ENCODE peak calls at places on chromosomes 12 and 14, in four cellular contexts. C is upper lobe of right lung, O is cardiac muscle cell, N is body of pancreas. M is an unnamed sample.

GRCh38 chr12:19058235-19059021 is 71.1 kb upstream of the PLEKHA5 start:
- DNase-seq in C (no peak), O (no peak), N (no peak), M (peak; percentile 55)

GRCh38 chr12:65171870-65172269 is 2.5 kb downstream of the LEMD3 start:
- DNase-seq in C (no peak), O (no peak), N (no peak), M (no peak)

GRCh38 chr12:100661300-100661951 is 87.9 kb downstream of the GAS2L3 start:
- DNase-seq in C (no peak), O (no peak), N (no peak), M (peak; percentile 75)

GRCh38 chr12:26011099-26011498 is 52.6 kb downstream of the RASSF8 start:
- DNase-seq in C (no peak), O (no peak), N (no peak), M (no peak)

GRCh38 chr14:75144944-75145343 is 18.1 kb upstream of the NEK9 start:
- DNase-seq in C (no peak), O (no peak), N (no peak), M (no peak)

GRCh38 chr12:24820872-24821271 is 128.0 kb downstream of the BCAT1 start:
- DNase-seq in C (no peak), O (no peak), N (no peak), M (no peak)

GRCh38 chr12:26378721-26379120 is 183.3 kb downstream of the SSPN start:
- DNase-seq in C (no peak), O (no peak), N (no peak), M (no peak)

GRCh38 chr12:88952543-88952942 is 372.3 kb upstream of the KITLG start:
- DNase-seq in C (no peak), O (no peak), N (peak; percentile 13), M (no peak)

GRCh38 chr12:996881-997280 is 5.9 kb downstream of the ERC1 start:
- DNase-seq in C (no peak), O (no peak), N (no peak), M (no peak)

GRCh38 chr12:132508248-132508740 is 18.3 kb downstream of the FBRSL1 start:
- DNase-seq in C (no peak), O (no peak), N (no peak), M (no peak)

GRCh38 chr12:9741726-9742125 is 8.8 kb upstream of the CLECL1 start:
- DNase-seq in C (no peak), O (no peak), N (no peak), M (no peak)

GRCh38 chr12:97758102-97758501 is 295.5 kb downstream of the RMST start:
- DNase-seq in C (no peak), O (no peak), N (no peak), M (no peak)

GRCh38 chr12:97758586-97758985 is 296.0 kb downstream of the RMST start:
- DNase-seq in C (no peak), O (no peak), N (no peak), M (no peak)

GRCh38 chr12:97763113-97763512 is 300.5 kb downstream of the RMST start:
- DNase-seq in C (no peak), O (no peak), N (no peak), M (no peak)

GRCh38 chr12:97757431-97758091 is 295.0 kb downstream of the RMST start:
- DNase-seq in C (no peak), O (no peak), N (no peak), M (no peak)

GRCh38 chr12:97760601-97761000 is 298.0 kb downstream of the RMST start:
- DNase-seq in C (no peak), O (no peak), N (no peak), M (no peak)
- TF ChIP-seq CTCF in C (no peak), O (no peak), N (no peak), M (no peak)

DNA sequence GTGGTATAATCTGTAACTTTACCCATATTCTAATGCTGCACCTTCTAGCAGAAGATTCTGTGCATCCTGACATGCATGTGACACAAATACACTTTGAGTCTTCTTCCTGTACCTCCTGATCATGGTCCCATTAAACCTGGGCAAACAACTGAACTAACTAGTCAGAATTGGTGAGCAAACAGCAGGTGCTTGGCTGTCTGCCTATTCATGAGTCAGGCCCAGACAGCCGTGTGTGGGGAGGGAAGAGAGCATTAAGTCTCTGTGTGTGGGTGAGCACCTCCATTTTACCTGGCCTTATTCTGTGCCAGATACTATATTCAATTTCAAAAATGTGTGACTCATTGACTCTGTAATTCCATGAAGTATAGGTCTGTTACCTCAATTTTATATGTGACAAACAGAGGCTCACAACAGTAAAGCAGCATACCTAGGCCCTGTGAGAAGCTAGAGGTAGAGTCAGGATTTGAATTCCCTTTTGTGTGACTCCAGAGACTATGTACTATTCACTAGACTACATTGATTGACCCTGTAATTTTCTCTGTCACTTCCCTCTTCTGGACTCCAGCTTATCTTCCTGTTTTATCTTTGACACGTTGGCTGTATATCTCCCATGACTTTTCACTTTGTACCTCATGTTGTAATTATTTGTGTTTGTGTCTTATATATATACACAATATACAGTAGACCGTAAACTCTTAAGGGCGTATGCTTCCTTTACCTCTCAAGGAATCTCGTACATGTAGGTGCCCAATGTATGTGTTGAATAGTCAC is 32.2 kb downstream of the SUSD6 start:
- DNase-seq in C (peak; percentile 80), O (no peak), N (peak; percentile 83), M (no peak)
- H3K4me1 ChIP-seq in C (peaks cover 71% of the 10 kb centered on the region), O (peaks cover 21% of the 10 kb centered on the region), N (peaks cover 62% of the 10 kb centered on the region), M (peaks cover 5% of the 10 kb centered on the region)

GRCh38 chr14:102772781-102773570 is 4.3 kb upstream of the TRAF3 start:
- DNase-seq in C (no peak), O (peak; percentile 41), N (no peak), M (peak; percentile 89)
- TF ChIP-seq CTCF in C (no peak), O (peak; percentile 29), N (no peak), M (peak; percentile 76)

DNA sequence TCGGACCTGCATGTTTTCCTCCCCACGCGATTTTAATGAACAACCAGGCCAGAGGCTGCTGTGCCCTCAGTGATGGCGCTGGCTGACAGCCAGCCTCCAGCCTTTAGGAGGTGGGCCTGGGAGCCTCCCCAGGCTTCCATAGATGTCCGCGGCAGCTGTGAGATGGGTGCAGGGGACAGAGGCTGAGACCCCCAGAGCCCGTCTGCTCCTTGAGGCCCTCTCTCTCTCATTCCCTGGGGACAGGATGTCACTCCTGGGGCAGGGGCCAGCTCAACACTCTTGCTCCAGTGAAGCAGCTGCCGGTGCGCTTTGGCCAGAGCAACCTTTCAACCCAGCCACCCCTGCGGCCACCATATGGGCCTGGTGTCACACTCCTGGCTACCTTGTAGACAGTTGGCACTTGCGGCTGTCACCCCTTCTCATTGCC is 24.8 kb downstream of the MVK start:
- DNase-seq in C (no peak), O (no peak), N (no peak), M (no peak)
- H3K4me1 ChIP-seq in C (peaks cover 6% of the 10 kb centered on the region), O (peaks cover 20% of the 10 kb centered on the region), N (peaks cover 22% of the 10 kb centered on the region), M (no peaks in the 10 kb centered on the region)

DNA sequence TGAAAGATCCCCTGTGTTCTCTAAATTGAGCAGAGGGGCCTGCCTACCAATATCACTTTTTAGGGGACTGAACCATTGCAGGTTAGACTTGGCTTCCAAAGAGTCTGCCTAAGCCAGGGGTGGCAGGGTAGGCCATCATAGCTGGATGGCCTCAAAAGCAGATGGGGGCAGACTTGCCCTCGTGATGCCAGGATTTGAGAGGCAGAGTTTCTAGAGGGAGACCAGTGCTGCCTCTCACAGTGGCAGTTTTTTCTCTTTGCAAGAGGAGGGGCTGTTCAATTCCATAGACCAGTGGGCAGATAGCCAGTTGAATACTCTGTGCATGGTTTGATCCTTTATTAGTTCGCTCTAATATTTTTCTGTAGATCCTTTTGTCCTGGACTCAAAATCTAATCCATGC is 23.8 kb upstream of the SMCO2 start:
- DNase-seq in C (no peak), O (no peak), N (no peak), M (peak; percentile 55)
- TF ChIP-seq CTCF in C (no peak), O (no peak), N (no peak), M (peak; percentile 27)

DNA sequence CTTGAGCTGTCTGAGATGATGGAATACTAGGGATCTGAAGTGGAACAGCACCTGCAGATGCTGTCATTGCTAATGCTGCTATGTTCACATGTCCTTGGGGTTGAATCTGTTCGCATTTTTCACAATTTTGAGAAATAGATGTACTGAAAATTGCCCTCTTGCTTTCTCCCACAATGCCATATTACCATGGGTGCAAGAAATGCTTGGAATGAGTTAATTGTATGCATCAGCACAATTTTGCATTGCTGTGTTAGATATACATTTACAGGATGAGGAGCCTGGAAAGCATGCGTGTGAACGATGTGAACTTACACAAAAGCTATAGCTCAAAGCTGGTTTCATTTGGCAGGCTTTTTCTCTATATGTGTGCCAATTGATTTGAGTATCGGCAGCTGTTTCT is 105.7 kb downstream of the FGD4 start:
- DNase-seq in C (no peak), O (no peak), N (no peak), M (no peak)
- H3K4me1 ChIP-seq in C (peaks cover 42% of the 10 kb centered on the region), O (peaks cover 17% of the 10 kb centered on the region), N (peaks cover 67% of the 10 kb centered on the region), M (peaks cover 7% of the 10 kb centered on the region)

GRCh38 chr12:56105503-56105902 is 1.1 kb downstream of the PA2G4 start:
- DNase-seq in C (no peak), O (no peak), N (no peak), M (no peak)

GRCh38 chr12:56103823-56104108 is 593 bp upstream of the PA2G4 start:
- DNase-seq in C (no peak), O (no peak), N (no peak), M (no peak)

GRCh38 chr12:56104109-56104814 is at the start of gene PA2G4:
- DNase-seq in C (peak; percentile 99), O (peak; percentile 99), N (peak; percentile 97), M (peak; percentile 100)

GRCh38 chr12:56103066-56103711 is 1.2 kb upstream of the PA2G4 start:
- DNase-seq in C (no peak), O (no peak), N (no peak), M (no peak)

GRCh38 chr12:56104815-56105476 is 587 bp downstream of the PA2G4 start:
- DNase-seq in C (no peak), O (peak; percentile 44), N (no peak), M (no peak)
- TF ChIP-seq CTCF in C (no peak), O (no peak), N (no peak), M (no peak)

DNA sequence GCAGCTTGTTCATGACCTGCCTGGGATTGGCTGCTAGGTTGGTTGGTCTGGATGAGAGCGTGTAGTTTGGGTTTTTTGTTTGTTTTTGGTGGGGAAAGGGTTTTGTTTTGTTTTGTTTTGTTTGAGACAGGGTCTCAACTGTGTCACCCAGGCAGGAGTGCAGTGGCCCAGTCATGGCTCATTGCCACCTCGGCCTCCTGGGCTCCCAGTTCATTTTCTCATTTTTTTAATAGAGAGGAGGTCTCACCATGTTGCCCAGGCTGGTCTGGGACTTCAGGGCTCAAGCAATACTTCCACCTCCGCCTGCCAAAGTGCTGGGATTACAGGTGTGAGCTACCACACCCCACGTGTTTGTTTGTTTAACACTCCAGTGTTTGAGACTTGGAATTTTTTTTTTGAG is 3.8 kb downstream of the DYNC1H1 start:
- DNase-seq in C (no peak), O (no peak), N (no peak), M (no peak)
- H3K4me1 ChIP-seq in C (peaks cover 42% of the 10 kb centered on the region), O (peaks cover 12% of the 10 kb centered on the region), N (peaks cover 55% of the 10 kb centered on the region), M (peaks cover 5% of the 10 kb centered on the region)

GRCh38 chr12:110846615-110847566 is at the start of gene CCDC63:
- DNase-seq in C (peak; percentile 77), O (peak; percentile 85), N (peak; percentile 25), M (peak; percentile 95)
- TF ChIP-seq CTCF in C (peak; percentile 52), O (peak; percentile 51), N (peak; percentile 14), M (peak; percentile 75)